ENCODE peak calls at places on chromosomes 5 and 9, in nine cellular contexts. J is mammary epithelial cell, T is uterus, S is transverse colon, I is HepG2, D is WERI-Rb-1, A is cardiac muscle cell, H is aorta, P is lower lobe of right lung. Q is an unnamed sample.

GRCh38 chr9:113349434-113350337 is at the start of gene BSPRY:
- DNase-seq in J (no peak), P (peak), A (peak), T (no peak), H (no peak), D (no peak), S (peak), I (no peak), Q (peak)

GRCh38 chr5:132211787-132212186 is 15.9 kb downstream of the P4HA2 start:
- DNase-seq in S (no peak), A (no peak), I (no peak), P (no peak), T (no peak), D (no peak), J (no peak), H (no peak), Q (no peak)

GRCh38 chr5:78549043-78549442 is 99.5 kb downstream of the LHFPL2 start:
- DNase-seq in T (no peak), A (no peak), I (no peak), H (no peak), J (no peak), D (no peak), P (peak), S (peak), Q (no peak)

GRCh38 chr9:83622433-83622813 is 520 bp upstream of the IDNK start:
- DNase-seq in J (no peak), S (no peak), D (no peak), T (no peak), H (no peak), P (no peak), A (no peak), I (no peak), Q (peak)

GRCh38 chr9:127336708-127337352 is 60.1 kb upstream of the SLC2A8 start:
- DNase-seq in H (peak), D (no peak), I (peak), T (peak), P (no peak), A (no peak), J (peak), S (peak), Q (no peak)

GRCh38 chr9:10548348-10548747 is 64.5 kb downstream of the PTPRD start:
- DNase-seq in T (no peak), S (no peak), I (no peak), P (no peak), A (no peak), J (no peak), D (no peak), H (no peak), Q (no peak)

GRCh38 chr5:168467755-168468280 is 18.5 kb upstream of the RARS1 start:
- DNase-seq in H (no peak), D (peak), A (no peak), J (no peak), P (no peak), T (no peak), S (no peak), I (no peak), Q (no peak)

GRCh38 chr9:129863059-129863690 is 27.9 kb downstream of the USP20 start:
- DNase-seq in A (no peak), J (peak), T (no peak), S (peak), P (no peak), D (no peak), H (no peak), I (no peak), Q (no peak)

GRCh38 chr5:170477906-170478305 is 25.9 kb upstream of the KCNIP1 start:
- DNase-seq in A (no peak), T (no peak), P (no peak), H (no peak), I (no peak), D (no peak), J (no peak), S (no peak), Q (peak)

GRCh38 chr5:115735108-115735998 is 81.1 kb downstream of the CDO1 start:
- DNase-seq in S (no peak), J (no peak), P (no peak), I (no peak), H (no peak), A (no peak), D (no peak), T (no peak), Q (peak)

GRCh38 chr5:2240118-2240904 is 357.6 kb upstream of the IRX4 start:
- DNase-seq in J (no peak), A (no peak), H (no peak), I (no peak), P (no peak), S (no peak), D (no peak), T (no peak), Q (no peak)

GRCh38 chr5:93087326-93087725 is 493.7 kb downstream of the NR2F1-AS1 start:
- DNase-seq in S (no peak), H (no peak), J (peak), P (no peak), A (no peak), T (no peak), I (no peak), D (no peak), Q (no peak)

GRCh38 chr5:131783874-131784273 is 12.9 kb downstream of the FNIP1 start:
- DNase-seq in H (no peak), D (no peak), T (no peak), A (no peak), J (no peak), S (no peak), I (no peak), P (no peak), Q (peak)

GRCh38 chr5:35859101-35859661 is 2.5 kb downstream of the IL7R start:
- DNase-seq in H (no peak), T (no peak), A (no peak), J (peak), D (no peak), P (no peak), S (no peak), I (no peak), Q (no peak)

GRCh38 chr5:173493040-173493439 is 123.4 kb downstream of the BOD1 start:
- DNase-seq in H (no peak), T (no peak), A (no peak), D (no peak), S (no peak), J (no peak), P (no peak), I (no peak), Q (no peak)

GRCh38 chr9:129868571-129869486 is 33.6 kb downstream of the USP20 start:
- DNase-seq in H (peak), P (no peak), J (no peak), A (no peak), S (peak), T (no peak), I (no peak), D (no peak), Q (no peak)

GRCh38 chr9:125240649-125240999 is 519 bp downstream of the HSPA5 start:
- DNase-seq in I (peak), H (peak), A (peak), S (peak), J (peak), P (no peak), T (peak), D (no peak), Q (peak)

GRCh38 chr9:124046189-124046588 is 34.6 kb downstream of the LHX2 start:
- DNase-seq in P (no peak), D (no peak), J (no peak), I (no peak), T (no peak), S (no peak), H (no peak), A (no peak), Q (no peak)

GRCh38 chr9:109319072-109319630 is 1.7 kb downstream of the EPB41L4B start:
- DNase-seq in H (no peak), A (peak), D (peak), S (peak), P (peak), J (no peak), T (no peak), I (no peak), Q (peak)

GRCh38 chr5:135484563-135485157 is 32.5 kb upstream of the TIFAB start:
- DNase-seq in A (peak), D (peak), T (no peak), S (no peak), I (no peak), P (no peak), J (no peak), H (no peak), Q (no peak)

GRCh38 chr5:93100976-93101375 is 480.0 kb downstream of the NR2F1-AS1 start:
- DNase-seq in H (no peak), A (no peak), J (no peak), S (no peak), D (no peak), I (no peak), T (peak), P (no peak), Q (no peak)

GRCh38 chr9:6356904-6357303 is 28.7 kb downstream of the TPD52L3 start:
- DNase-seq in D (no peak), A (no peak), H (no peak), I (no peak), S (no peak), J (no peak), T (no peak), P (no peak), Q (no peak)

GRCh38 chr9:104982543-104982942 is 54.6 kb upstream of the ABCA1 start:
- DNase-seq in D (no peak), S (no peak), I (no peak), A (no peak), H (no peak), T (no peak), J (no peak), P (no peak), Q (no peak)

GRCh38 chr9:123778232-123778902 is 151.6 kb downstream of the DENND1A start:
- DNase-seq in J (no peak), T (no peak), I (no peak), H (no peak), D (no peak), A (no peak), S (no peak), P (no peak), Q (no peak)

GRCh38 chr5:12242960-12243888 is 339.0 kb upstream of the CTNND2 start:
- DNase-seq in P (no peak), H (no peak), A (no peak), T (no peak), I (no peak), D (no peak), S (no peak), J (peak), Q (no peak)

DNA sequence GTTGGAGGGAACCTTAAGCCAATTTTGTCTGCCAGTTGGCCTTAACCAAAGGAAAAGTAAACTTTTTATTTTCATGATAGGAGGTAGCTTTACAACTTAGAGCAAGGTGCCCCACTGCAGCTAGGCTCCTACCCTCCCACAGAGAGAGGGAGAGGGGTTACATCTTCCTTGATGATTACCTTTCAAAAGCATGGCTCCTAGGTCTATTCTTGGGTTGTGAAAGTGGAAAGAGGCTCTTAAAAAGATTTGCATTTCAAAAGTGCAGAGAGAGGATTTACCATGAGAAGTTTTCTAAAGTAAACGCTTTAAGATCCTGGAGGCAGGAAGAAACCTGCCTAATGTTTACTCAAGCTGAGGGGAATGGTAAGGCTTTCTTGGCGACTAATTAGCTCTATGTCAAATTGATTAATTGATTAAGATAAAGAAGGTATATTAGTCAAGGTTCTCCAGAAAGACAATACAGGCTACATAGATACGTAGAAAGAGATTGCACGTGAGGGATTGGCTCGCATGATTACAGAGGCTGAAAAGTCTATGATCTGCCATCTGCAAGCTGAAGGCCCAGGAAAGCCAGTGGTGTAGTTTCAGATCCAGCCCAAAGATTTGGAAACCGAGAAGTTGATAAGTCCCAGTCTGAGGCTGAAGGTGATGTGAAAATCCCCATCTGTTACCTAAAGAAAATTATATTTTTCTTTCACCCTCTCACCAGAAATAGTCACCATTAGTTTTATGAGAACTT is 333.8 kb upstream of the CTNND2 start:
- DNase-seq in J (no peak), D (no peak), S (no peak), A (no peak), H (no peak), T (no peak), I (no peak), P (no peak), Q (peak)
- H3K4me3 ChIP-seq in J (no peak), D (no peak), S (no peak), A (no peak), H (no peak), T (no peak), I (no peak), P (no peak), Q (no peak)

DNA sequence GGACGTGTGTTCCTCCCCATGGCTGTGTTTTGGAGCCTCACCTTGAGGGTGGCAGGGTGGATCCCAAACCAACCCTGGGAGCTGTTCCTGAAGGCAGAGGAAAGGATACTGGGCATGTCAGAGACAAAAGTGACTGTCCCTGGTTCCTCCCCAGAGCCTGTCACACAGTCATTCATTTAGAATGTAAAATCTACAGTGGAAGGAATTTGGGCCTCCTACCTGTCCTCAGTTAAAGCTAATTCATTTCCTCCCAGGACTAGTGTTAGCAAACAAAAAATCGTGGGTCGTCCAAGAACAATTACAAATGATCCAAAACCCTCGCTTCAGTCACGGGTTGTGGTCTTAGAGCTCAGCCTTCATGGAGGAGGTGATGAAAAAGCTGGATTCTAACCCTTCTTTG is 83.2 kb downstream of the NDFIP1 start:
- DNase-seq in A (no peak), H (no peak), S (no peak), I (no peak), J (no peak), T (no peak), P (no peak), D (no peak), Q (no peak)
- H3K4me3 ChIP-seq in A (no peak), H (no peak), S (no peak), I (peak), J (no peak), T (no peak), P (no peak), D (no peak), Q (no peak)

GRCh38 chr9:134455951-134456739 is 129.9 kb downstream of the RXRA start:
- DNase-seq in H (peak), A (no peak), S (peak), T (peak), D (no peak), P (peak), J (peak), I (no peak), Q (no peak)
- H3K4me3 ChIP-seq in H (no peak), A (no peak), S (peak), T (peak), D (no peak), P (peak), J (no peak), I (no peak), Q (no peak)

DNA sequence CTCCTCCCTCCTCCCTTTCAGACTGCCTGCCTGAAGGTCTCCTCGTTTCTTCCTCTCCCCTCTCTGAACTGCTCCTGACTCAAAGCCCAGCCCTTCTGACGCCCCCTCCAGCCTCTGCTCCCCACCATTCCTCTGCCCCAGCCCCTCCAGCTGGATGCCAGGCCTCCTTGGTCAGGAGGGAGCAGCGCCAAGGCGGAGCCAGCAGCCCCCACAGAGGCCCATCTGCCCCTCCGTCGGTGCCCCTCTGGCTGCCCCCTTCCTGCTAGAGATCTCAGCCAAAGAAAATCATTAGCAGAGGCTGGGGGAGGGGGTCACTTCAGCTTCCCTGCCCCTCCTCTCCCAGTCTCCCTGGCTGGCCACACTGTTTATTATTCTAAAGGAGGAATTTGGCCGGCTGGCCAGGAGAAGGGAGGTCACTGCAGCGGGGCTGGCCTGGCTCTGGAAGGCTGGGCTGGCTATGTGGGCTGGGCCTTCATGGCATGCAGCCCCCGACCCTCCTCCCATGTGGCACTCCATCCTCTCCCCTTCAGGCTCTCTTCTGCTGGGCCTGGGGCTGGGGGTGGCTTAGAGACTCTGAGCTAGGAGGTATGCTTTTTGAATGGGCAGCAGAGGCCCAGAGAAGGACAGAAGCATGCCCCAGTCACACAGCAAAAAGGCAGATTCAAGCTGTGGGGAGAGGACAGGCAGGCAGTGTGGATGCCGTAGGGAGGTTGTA is 16.9 kb downstream of the PDGFRB start:
- DNase-seq in H (peak), A (peak), P (no peak), I (peak), T (peak), D (no peak), J (no peak), S (no peak), Q (peak)
- H3K4me3 ChIP-seq in H (no peak), A (no peak), P (peak), I (peak), T (peak), D (no peak), J (no peak), S (no peak), Q (no peak)

GRCh38 chr9:115810166-115810565 is 343.4 kb upstream of the PAPPA start:
- DNase-seq in T (no peak), I (no peak), A (no peak), P (no peak), D (no peak), H (no peak), S (no peak), J (peak), Q (no peak)

GRCh38 chr9:115814081-115814480 is 339.5 kb upstream of the PAPPA start:
- DNase-seq in J (no peak), D (no peak), P (no peak), I (no peak), H (no peak), T (no peak), A (no peak), S (no peak), Q (no peak)

GRCh38 chr9:115808108-115808507 is 345.5 kb upstream of the PAPPA start:
- DNase-seq in A (no peak), T (no peak), J (peak), S (no peak), H (no peak), P (no peak), I (no peak), D (no peak), Q (no peak)

GRCh38 chr9:115808695-115809094 is 344.9 kb upstream of the PAPPA start:
- DNase-seq in H (no peak), P (no peak), A (no peak), J (peak), S (no peak), T (no peak), I (no peak), D (no peak), Q (no peak)
- H3K4me3 ChIP-seq in H (no peak), P (no peak), A (no peak), J (no peak), S (no peak), T (no peak), I (no peak), D (no peak), Q (no peak)

GRCh38 chr5:142601432-142601831 is 84.5 kb downstream of the FGF1 start:
- DNase-seq in D (peak), A (no peak), S (no peak), J (no peak), I (no peak), T (no peak), H (no peak), P (no peak), Q (no peak)
- H3K4me3 ChIP-seq in D (no peak), A (no peak), S (no peak), J (no peak), I (no peak), T (no peak), H (no peak), P (no peak), Q (no peak)